ENCODE peak calls at places on chromosomes 3 and 15, in four cellular contexts. M, Y, F and R are unnamed samples.

GRCh38 chr15:76229266-76229665 is 82.0 kb downstream of the ETFA start:
- ATAC-seq in Y (no peak), M (no peak), F (no peak), R (no peak)

GRCh38 chr3:129577925-129578742 is 28.3 kb downstream of the PLXND1 start:
- ATAC-seq in M (peak), F (peak), Y (no peak), R (peak)

GRCh38 chr3:70803317-70803716 is 490.9 kb upstream of the MDFIC2 start:
- ATAC-seq in M (no peak), Y (no peak), F (no peak), R (no peak)

GRCh38 chr3:43451670-43452254 is 165.4 kb downstream of the SNRK start:
- ATAC-seq in Y (no peak), M (no peak), F (no peak), R (no peak)

GRCh38 chr3:124927454-124928079 is 7.0 kb downstream of the MUC13 start:
- ATAC-seq in Y (no peak), F (no peak), M (no peak), R (no peak)

GRCh38 chr15:85579957-85580694 is 199.7 kb downstream of the AKAP13 start:
- ATAC-seq in F (no peak), M (peak), Y (no peak), R (no peak)

GRCh38 chr3:108006077-108006675 is 84.7 kb downstream of the CD47 start:
- ATAC-seq in M (peak), F (peak), Y (no peak), R (no peak)

GRCh38 chr3:5309602-5310001 is 122.1 kb downstream of the EDEM1 start:
- ATAC-seq in F (no peak), M (no peak), Y (no peak), R (no peak)

GRCh38 chr3:15647629-15648167 is 46.2 kb downstream of the BTD start:
- ATAC-seq in F (no peak), M (peak), Y (peak), R (peak)

GRCh38 chr3:124115965-124116364 is 124.0 kb upstream of the ROPN1 start:
- ATAC-seq in F (no peak), M (peak), Y (no peak), R (no peak)

GRCh38 chr15:67149859-67150824 is 84.7 kb downstream of the SMAD3 start:
- ATAC-seq in F (peak), Y (peak), M (peak), R (peak)

GRCh38 chr15:29924750-29925149 is 102.5 kb upstream of the TJP1 start:
- ATAC-seq in Y (no peak), F (peak), M (peak), R (no peak)

GRCh38 chr15:78618490-78618934 is 2.3 kb downstream of the CHRNA3 start:
- ATAC-seq in M (peak), Y (peak), F (peak), R (peak)

GRCh38 chr3:97662808-97663207 is 101.8 kb upstream of the ARL6 start:
- ATAC-seq in Y (no peak), F (no peak), M (no peak), R (no peak)

GRCh38 chr3:168839692-168840091 is 744.0 kb upstream of the GOLIM4 start:
- ATAC-seq in F (no peak), M (no peak), Y (no peak), R (no peak)

GRCh38 chr15:93506646-93507045 is 417.6 kb upstream of the RGMA start:
- ATAC-seq in Y (no peak), F (no peak), M (no peak), R (no peak)

GRCh38 chr3:16071246-16071645 is 103.2 kb upstream of the GALNT15 start:
- ATAC-seq in F (no peak), M (no peak), Y (no peak), R (no peak)

GRCh38 chr3:38116471-38117162 is 20.3 kb downstream of the ACAA1 start:
- ATAC-seq in F (no peak), M (peak), Y (no peak), R (no peak)

GRCh38 chr15:101091080-101092017 is 160.5 kb downstream of the CHSY1 start:
- ATAC-seq in M (no peak), F (no peak), Y (no peak), R (no peak)

GRCh38 chr3:69999191-70000027 is at the start of gene SAMMSON:
- ATAC-seq in M (peak), Y (no peak), F (no peak), R (no peak)

GRCh38 chr15:47294765-47295259 is 422.5 kb upstream of the SEMA6D start:
- ATAC-seq in Y (no peak), F (no peak), M (no peak), R (no peak)

GRCh38 chr15:63312286-63312685 is 34.9 kb downstream of the APH1B start:
- ATAC-seq in F (no peak), M (no peak), Y (no peak), R (no peak)

GRCh38 chr3:51789437-51789836 is 10.4 kb upstream of the IQCF6 start:
- ATAC-seq in F (no peak), Y (no peak), M (no peak), R (no peak)

GRCh38 chr3:109563149-109563548 is 225.8 kb upstream of the DPPA4 start:
- ATAC-seq in Y (peak), M (no peak), F (no peak), R (peak)

GRCh38 chr3:82044918-82045715 is 283.7 kb upstream of the GBE1 start:
- ATAC-seq in M (no peak), F (no peak), Y (no peak), R (no peak)

GRCh38 chr15:42148808-42149492 is 7.5 kb downstream of the PLA2G4F start:
- ATAC-seq in Y (no peak), M (no peak), F (no peak), R (no peak)

GRCh38 chr3:72322264-72322976 is 525.8 kb downstream of the SHQ1 start:
- ATAC-seq in Y (no peak), M (no peak), F (no peak), R (no peak)